ENCODE peak calls at places on chromosome 10, in eight cellular contexts. I is astrocyte; K is astrocyte of the spinal cord; J is upper lobe of right lung; X is endothelial cell; V is choroid plexus epithelial cell; F is sigmoid colon; R is CD8-positive, alpha-beta T cell. S is an unnamed sample.

GRCh38 chr10:17713133-17713532 is 38.9 kb upstream of the TMEM236 start:
- DNase-seq in I (no peak), K (peak; percentile 40), J (no peak), X (no peak), V (peak; percentile 42), F (no peak), R (no peak), S (no peak)

GRCh38 chr10:44243851-44244502 is 140.9 kb downstream of the CXCL12 start:
- DNase-seq in I (no peak), K (no peak), J (no peak), X (no peak), V (no peak), F (no peak), R (no peak), S (no peak)

GRCh38 chr10:78895469-78895868 is 173.3 kb upstream of the ZMIZ1 start:
- DNase-seq in I (no peak), K (no peak), J (no peak), X (no peak), V (no peak), F (no peak), R (no peak), S (no peak)

GRCh38 chr10:12419279-12419847 is 70.0 kb downstream of the CAMK1D start:
- DNase-seq in I (peak; percentile 100), K (peak; percentile 99), J (no peak), X (no peak), V (peak; percentile 97), F (peak; percentile 86), R (no peak), S (no peak)

GRCh38 chr10:29608062-29608461 is 26.7 kb downstream of the SVIL start:
- DNase-seq in I (no peak), K (no peak), J (no peak), X (no peak), V (no peak), F (peak; percentile 68), R (no peak), S (no peak)

GRCh38 chr10:110498982-110499795 is 1.5 kb downstream of the DUSP5 start:
- DNase-seq in I (peak; percentile 60), K (peak; percentile 76), J (no peak), X (peak; percentile 37), V (peak; percentile 83), F (no peak), R (no peak), S (no peak)

GRCh38 chr10:77844713-77845454 is 81.7 kb downstream of the DLG5 start:
- DNase-seq in I (peak; percentile 87), K (peak; percentile 82), J (no peak), X (peak; percentile 26), V (peak; percentile 89), F (no peak), R (no peak), S (no peak)

GRCh38 chr10:119355930-119356329 is 148.6 kb downstream of the GRK5 start:
- DNase-seq in I (no peak), K (no peak), J (no peak), X (no peak), V (peak; percentile 31), F (no peak), R (no peak), S (no peak)

GRCh38 chr10:95391570-95392249 is 100.9 kb upstream of the PDLIM1 start:
- DNase-seq in I (peak; percentile 39), K (peak; percentile 83), J (no peak), X (no peak), V (peak; percentile 79), F (no peak), R (no peak), S (no peak)

GRCh38 chr10:60646966-60647796 is 131.1 kb upstream of the CDK1 start:
- DNase-seq in I (peak; percentile 33), K (peak; percentile 72), J (no peak), X (peak; percentile 63), V (peak; percentile 87), F (no peak), R (no peak), S (peak; percentile 50)

GRCh38 chr10:13891542-13892431 is 305.0 kb downstream of the PRPF18 start:
- DNase-seq in I (no peak), K (no peak), J (peak; percentile 79), X (peak; percentile 45), V (no peak), F (no peak), R (no peak), S (no peak)

GRCh38 chr10:66505003-66505707 is 420.7 kb upstream of the LRRTM3 start:
- DNase-seq in I (no peak), K (no peak), J (no peak), X (no peak), V (no peak), F (no peak), R (no peak), S (no peak)

GRCh38 chr10:128158024-128158795 is 32.0 kb upstream of the MKI67 start:
- DNase-seq in I (no peak), K (no peak), J (no peak), X (no peak), V (no peak), F (no peak), R (no peak), S (no peak)
- TF ChIP-seq CTCF in I (no peak), K (no peak), J (no peak), X (no peak), V (no peak), F (no peak), R (no peak), S (no peak)

GRCh38 chr10:91206837-91207474 is 13.5 kb upstream of the PCGF5 start:
- DNase-seq in I (no peak), K (no peak), J (no peak), X (no peak), V (no peak), F (no peak), R (no peak), S (no peak)

GRCh38 chr10:91210014-91210413 is 10.4 kb upstream of the PCGF5 start:
- DNase-seq in I (no peak), K (no peak), J (no peak), X (no peak), V (no peak), F (no peak), R (no peak), S (no peak)

GRCh38 chr10:91208645-91209044 is 11.8 kb upstream of the PCGF5 start:
- DNase-seq in I (no peak), K (no peak), J (no peak), X (no peak), V (no peak), F (no peak), R (no peak), S (no peak)

GRCh38 chr10:91210435-91210834 is 10.0 kb upstream of the PCGF5 start:
- DNase-seq in I (no peak), K (no peak), J (peak; percentile 78), X (no peak), V (no peak), F (no peak), R (no peak), S (no peak)

DNA sequence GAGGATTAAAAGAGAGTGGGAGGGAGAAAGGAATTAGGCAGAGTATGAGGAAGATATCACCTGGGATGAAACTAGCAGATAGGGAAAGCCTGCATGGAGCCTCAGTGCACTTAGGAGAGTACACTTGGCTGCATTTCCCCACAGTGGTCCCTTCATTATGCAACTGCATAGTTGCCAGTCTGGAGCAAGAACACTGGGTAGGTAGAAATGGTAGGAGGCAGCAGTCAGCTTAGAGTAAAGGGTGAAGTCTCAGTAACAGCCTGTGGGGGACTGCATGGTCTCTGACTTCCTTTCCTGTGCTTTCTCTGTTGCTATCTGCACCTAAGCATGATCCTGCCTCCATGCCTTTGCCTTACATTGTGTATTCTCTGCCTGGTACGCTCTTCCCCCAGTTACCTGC is 14.0 kb upstream of the PCGF5 start:
- DNase-seq in I (no peak), K (no peak), J (no peak), X (no peak), V (no peak), F (no peak), R (no peak), S (no peak)
- TF ChIP-seq CTCF in I (no peak), K (no peak), J (no peak), X (no peak), V (no peak), F (no peak), R (no peak), S (no peak)

GRCh38 chr10:86685416-86685815 is 17.1 kb downstream of the LDB3 start:
- DNase-seq in I (no peak), K (no peak), J (no peak), X (no peak), V (no peak), F (no peak), R (no peak), S (no peak)
- TF ChIP-seq CTCF in I (no peak), K (no peak), J (no peak), X (no peak), V (no peak), F (no peak), R (no peak), S (no peak)

GRCh38 chr10:101095550-101096213 is 33.9 kb downstream of the KAZALD1 start:
- DNase-seq in I (peak; percentile 17), K (peak; percentile 27), J (peak; percentile 80), X (peak; percentile 88), V (peak; percentile 68), F (no peak), R (peak; percentile 43), S (peak; percentile 88)
- TF ChIP-seq CTCF in I (peak; percentile 71), K (peak; percentile 93), J (peak; percentile 79), X (peak; percentile 75), V (peak; percentile 89), F (peak; percentile 77), R (peak; percentile 79), S (peak; percentile 82)

DNA sequence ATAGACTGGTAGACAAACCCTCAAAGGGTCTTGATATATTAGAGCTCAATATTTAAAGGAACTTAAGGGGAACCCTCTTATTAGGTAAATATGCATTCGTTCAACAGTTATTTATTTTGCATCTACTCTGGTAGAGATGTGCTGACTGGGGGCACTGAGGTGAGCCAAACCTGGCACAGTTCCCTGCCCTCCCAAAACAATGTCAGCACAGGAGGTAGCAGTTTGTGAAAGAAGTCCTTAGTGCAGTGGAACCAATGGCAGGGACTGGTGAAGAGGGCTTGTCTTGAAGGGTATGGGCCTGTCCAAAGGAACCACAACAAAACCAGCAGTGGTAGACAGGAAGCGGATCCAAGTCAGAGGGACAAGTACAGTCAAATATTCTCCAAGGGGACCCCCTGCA is 32.6 kb upstream of the GPAM start:
- DNase-seq in I (no peak), K (no peak), J (no peak), X (no peak), V (no peak), F (no peak), R (no peak), S (no peak)
- TF ChIP-seq CTCF in I (no peak), K (no peak), J (no peak), X (no peak), V (no peak), F (no peak), R (no peak), S (no peak)